ENCODE peak calls at places on chromosomes 1 and 21, in ten cellular contexts. One of them, this sample, is unnamed.

GRCh38 chr1:78254517-78254916 is 208.8 kb downstream of the GIPC2 start:
- DNase-seq in C1 segment of cervical spinal cord: no peak
- DNase-seq in ELF-1: no peak
- DNase-seq in activated CD8-positive, alpha-beta memory T cell treated with anti-CD3 and anti-CD28 coated beads, Interleukin-2, amount 50 U/mL, for 4 hours: no peak
- DNase-seq in T-helper 17 cell: no peak
- DNase-seq in AG04450: no peak
- DNase-seq in SK-N-MC: no peak
- DNase-seq in testis: no peak
- DNase-seq in ureter: no peak
- DNase-seq in SJCRH30: no peak
- DNase-seq in this sample: no peak

GRCh38 chr1:22177354-22178003 is 34.6 kb upstream of the WNT4 start:
- DNase-seq in ureter: no peak
- DNase-seq in ELF-1: no peak
- DNase-seq in SK-N-MC: no peak
- DNase-seq in C1 segment of cervical spinal cord: no peak
- DNase-seq in activated CD8-positive, alpha-beta memory T cell treated with anti-CD3 and anti-CD28 coated beads, Interleukin-2, amount 50 U/mL, for 4 hours: no peak
- DNase-seq in testis: no peak
- DNase-seq in SJCRH30: no peak
- DNase-seq in T-helper 17 cell: no peak
- DNase-seq in AG04450: no peak
- DNase-seq in this sample: no peak

GRCh38 chr1:24391882-24392603 is 21.5 kb downstream of the STPG1 start:
- DNase-seq in ureter: no peak
- DNase-seq in ELF-1: peak; percentile 94
- DNase-seq in AG04450: no peak
- DNase-seq in C1 segment of cervical spinal cord: peak; percentile 80
- DNase-seq in testis: peak; percentile 68
- DNase-seq in SK-N-MC: no peak
- DNase-seq in activated CD8-positive, alpha-beta memory T cell treated with anti-CD3 and anti-CD28 coated beads, Interleukin-2, amount 50 U/mL, for 4 hours: peak; percentile 64
- DNase-seq in SJCRH30: peak; percentile 50
- DNase-seq in T-helper 17 cell: peak; percentile 49
- DNase-seq in this sample: peak; percentile 92

GRCh38 chr1:153345187-153346066 is 3.2 kb downstream of the PGLYRP4 start:
- DNase-seq in ELF-1: no peak
- DNase-seq in activated CD8-positive, alpha-beta memory T cell treated with anti-CD3 and anti-CD28 coated beads, Interleukin-2, amount 50 U/mL, for 4 hours: no peak
- DNase-seq in testis: no peak
- DNase-seq in AG04450: no peak
- DNase-seq in SJCRH30: no peak
- DNase-seq in SK-N-MC: no peak
- DNase-seq in C1 segment of cervical spinal cord: no peak
- DNase-seq in T-helper 17 cell: no peak
- DNase-seq in ureter: no peak
- DNase-seq in this sample: peak; percentile 75

GRCh38 chr21:32727478-32727727 is 410 bp downstream of the SYNJ1 start:
- DNase-seq in C1 segment of cervical spinal cord: peak; percentile 79
- DNase-seq in SJCRH30: no peak
- DNase-seq in AG04450: no peak
- DNase-seq in SK-N-MC: no peak
- DNase-seq in activated CD8-positive, alpha-beta memory T cell treated with anti-CD3 and anti-CD28 coated beads, Interleukin-2, amount 50 U/mL, for 4 hours: no peak
- DNase-seq in ureter: peak; percentile 45
- DNase-seq in T-helper 17 cell: no peak
- DNase-seq in testis: peak; percentile 31
- DNase-seq in ELF-1: no peak
- DNase-seq in this sample: no peak

GRCh38 chr1:165350861-165351260 is 5.7 kb downstream of the LMX1A start:
- DNase-seq in AG04450: no peak
- DNase-seq in activated CD8-positive, alpha-beta memory T cell treated with anti-CD3 and anti-CD28 coated beads, Interleukin-2, amount 50 U/mL, for 4 hours: no peak
- DNase-seq in ureter: no peak
- DNase-seq in SJCRH30: peak; percentile 25
- DNase-seq in SK-N-MC: no peak
- DNase-seq in T-helper 17 cell: no peak
- DNase-seq in testis: no peak
- DNase-seq in C1 segment of cervical spinal cord: no peak
- DNase-seq in ELF-1: peak; percentile 88
- DNase-seq in this sample: no peak

GRCh38 chr1:109864063-109864822 is 46.4 kb upstream of the CSF1 start:
- DNase-seq in testis: no peak
- DNase-seq in SJCRH30: no peak
- DNase-seq in activated CD8-positive, alpha-beta memory T cell treated with anti-CD3 and anti-CD28 coated beads, Interleukin-2, amount 50 U/mL, for 4 hours: no peak
- DNase-seq in ELF-1: no peak
- DNase-seq in ureter: no peak
- DNase-seq in T-helper 17 cell: no peak
- DNase-seq in SK-N-MC: no peak
- DNase-seq in AG04450: no peak
- DNase-seq in C1 segment of cervical spinal cord: no peak
- DNase-seq in this sample: no peak

GRCh38 chr1:172719066-172719627 is 60.2 kb downstream of the FASLG start:
- DNase-seq in SK-N-MC: no peak
- DNase-seq in testis: no peak
- DNase-seq in C1 segment of cervical spinal cord: no peak
- DNase-seq in AG04450: no peak
- DNase-seq in SJCRH30: no peak
- DNase-seq in activated CD8-positive, alpha-beta memory T cell treated with anti-CD3 and anti-CD28 coated beads, Interleukin-2, amount 50 U/mL, for 4 hours: no peak
- DNase-seq in ELF-1: no peak
- DNase-seq in T-helper 17 cell: no peak
- DNase-seq in ureter: no peak
- DNase-seq in this sample: no peak

GRCh38 chr1:26145041-26145959 is 13.6 kb upstream of the FAM110D start:
- DNase-seq in testis: peak; percentile 90
- DNase-seq in C1 segment of cervical spinal cord: peak; percentile 75
- DNase-seq in T-helper 17 cell: peak; percentile 67
- DNase-seq in SK-N-MC: peak; percentile 35
- DNase-seq in activated CD8-positive, alpha-beta memory T cell treated with anti-CD3 and anti-CD28 coated beads, Interleukin-2, amount 50 U/mL, for 4 hours: peak; percentile 83
- DNase-seq in ureter: peak; percentile 82
- DNase-seq in AG04450: peak; percentile 61
- DNase-seq in SJCRH30: peak; percentile 74
- DNase-seq in ELF-1: peak; percentile 88
- DNase-seq in this sample: peak; percentile 93